ENCODE peak calls at places on chromosomes 12 and 14, in ten cellular contexts. P is ovary, A is K562, U is body of pancreas, X is IMR-90, G is stomach, V is adrenal gland, Y is esophagus squamous epithelium, M is sigmoid colon, L is prostate gland. Z is an unnamed sample.

GRCh38 chr12:24496755-24497154 is 452.1 kb downstream of the BCAT1 start:
- DNase-seq in P (no peak), A (no peak), U (no peak), X (peak; percentile 80), G (no peak), V (no peak), Y (no peak), M (no peak), L (no peak), Z (no peak)

GRCh38 chr12:26648584-26648983 is 184.4 kb downstream of the ITPR2 start:
- DNase-seq in P (no peak), A (no peak), U (no peak), X (peak; percentile 95), G (no peak), V (no peak), Y (no peak), M (no peak), L (no peak), Z (no peak)

GRCh38 chr14:91127411-91127810 is 13.5 kb downstream of the DGLUCY start:
- DNase-seq in P (no peak), A (no peak), U (peak; percentile 70), X (no peak), G (peak; percentile 90), V (peak; percentile 43), Y (no peak), M (no peak), L (peak; percentile 85), Z (no peak)

GRCh38 chr12:65535951-65536350 is 257.5 kb downstream of the MSRB3 start:
- DNase-seq in P (no peak), A (no peak), U (no peak), X (peak; percentile 42), G (no peak), V (no peak), Y (no peak), M (no peak), L (no peak), Z (no peak)

GRCh38 chr12:75623631-75624118 is 112.3 kb upstream of the KRR1 start:
- DNase-seq in P (no peak), A (peak; percentile 24), U (no peak), X (peak; percentile 33), G (no peak), V (no peak), Y (no peak), M (no peak), L (no peak), Z (no peak)

GRCh38 chr12:3168775-3169221 is 91.6 kb downstream of the TSPAN9 start:
- DNase-seq in P (no peak), A (peak; percentile 21), U (no peak), X (peak; percentile 99), G (no peak), V (no peak), Y (no peak), M (no peak), L (peak; percentile 77), Z (no peak)

GRCh38 chr14:58864751-58865519 is 227.2 kb downstream of the DACT1 start:
- DNase-seq in P (no peak), A (no peak), U (no peak), X (peak; percentile 82), G (no peak), V (no peak), Y (no peak), M (no peak), L (no peak), Z (no peak)

GRCh38 chr12:111027431-111027830 is 107.1 kb upstream of the MYL2 start:
- DNase-seq in P (no peak), A (no peak), U (no peak), X (no peak), G (no peak), V (no peak), Y (no peak), M (no peak), L (no peak), Z (no peak)

GRCh38 chr12:4380332-4380731 is 820 bp upstream of the FGF23 start:
- DNase-seq in P (no peak), A (no peak), U (no peak), X (no peak), G (no peak), V (no peak), Y (no peak), M (no peak), L (no peak), Z (no peak)

GRCh38 chr12:53345486-53346195 is 9.5 kb upstream of the SP7 start:
- DNase-seq in P (peak; percentile 57), A (no peak), U (peak; percentile 34), X (no peak), G (peak; percentile 30), V (no peak), Y (no peak), M (peak; percentile 77), L (no peak), Z (no peak)

GRCh38 chr14:90548455-90548854 is 151.6 kb downstream of the CALM1 start:
- DNase-seq in P (no peak), A (no peak), U (no peak), X (no peak), G (no peak), V (no peak), Y (no peak), M (no peak), L (no peak), Z (no peak)

GRCh38 chr14:104702106-104702505 is 12.7 kb downstream of the INF2 start:
- DNase-seq in P (no peak), A (no peak), U (no peak), X (no peak), G (no peak), V (no peak), Y (no peak), M (no peak), L (no peak), Z (no peak)

DNA sequence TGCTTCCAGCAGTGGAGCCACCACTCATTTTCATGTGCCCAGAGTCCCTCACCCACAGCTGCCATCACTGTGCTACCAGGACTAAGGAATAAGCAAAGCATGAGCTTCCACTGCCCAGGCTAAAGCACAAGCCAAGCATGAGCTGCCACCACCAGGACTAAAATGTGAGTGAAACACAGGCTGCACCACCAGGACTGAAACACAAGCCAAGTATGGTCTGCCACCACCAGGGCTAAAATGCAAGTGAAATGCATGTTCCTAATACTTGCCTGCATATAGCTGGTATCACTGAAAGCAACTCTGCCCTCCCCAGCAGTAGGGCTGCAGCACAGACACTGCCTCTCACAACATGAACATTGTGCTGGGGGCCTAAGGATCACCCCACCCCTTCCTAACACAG is 30.0 kb downstream of the CEP83 start:
- DNase-seq in P (no peak), A (no peak), U (no peak), X (no peak), G (no peak), V (no peak), Y (no peak), M (no peak), L (no peak), Z (no peak)
- TF ChIP-seq CTCF in P (no peak), A (no peak), U (no peak), X (no peak), G (no peak), V (no peak), Y (no peak), M (no peak), L (no peak), Z (no peak)

DNA sequence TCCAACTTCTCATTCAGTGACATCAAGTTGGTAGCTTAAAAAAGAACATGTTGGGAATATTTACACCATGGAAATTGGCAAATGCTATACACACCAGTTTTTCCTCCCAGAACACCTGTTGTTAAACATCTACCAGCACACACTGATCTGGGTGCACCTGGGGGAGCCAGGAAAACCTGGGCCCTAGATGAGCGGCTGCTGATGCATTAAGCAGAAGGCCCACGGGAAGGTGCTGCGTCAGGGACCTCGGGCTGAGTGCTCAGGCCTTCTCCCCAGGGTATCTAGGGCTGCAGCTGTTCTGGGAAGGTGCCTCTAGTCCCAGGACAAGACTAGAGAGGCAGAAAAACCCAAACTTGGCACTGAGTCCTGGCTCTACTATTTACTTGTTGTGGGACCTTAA is 2.8 kb upstream of the NGB start:
- DNase-seq in P (no peak), A (no peak), U (no peak), X (no peak), G (no peak), V (no peak), Y (no peak), M (no peak), L (no peak), Z (no peak)
- H3K4me1 ChIP-seq in P (no peaks in the 10 kb centered on the region), A (no peaks in the 10 kb centered on the region), U (peaks cover 22% of the 10 kb centered on the region), X (no peaks in the 10 kb centered on the region), G (peaks cover 11% of the 10 kb centered on the region), V (no peaks in the 10 kb centered on the region), Y (peaks cover 5% of the 10 kb centered on the region), M (no peaks in the 10 kb centered on the region), L (no peaks in the 10 kb centered on the region), Z (no peaks in the 10 kb centered on the region)

DNA sequence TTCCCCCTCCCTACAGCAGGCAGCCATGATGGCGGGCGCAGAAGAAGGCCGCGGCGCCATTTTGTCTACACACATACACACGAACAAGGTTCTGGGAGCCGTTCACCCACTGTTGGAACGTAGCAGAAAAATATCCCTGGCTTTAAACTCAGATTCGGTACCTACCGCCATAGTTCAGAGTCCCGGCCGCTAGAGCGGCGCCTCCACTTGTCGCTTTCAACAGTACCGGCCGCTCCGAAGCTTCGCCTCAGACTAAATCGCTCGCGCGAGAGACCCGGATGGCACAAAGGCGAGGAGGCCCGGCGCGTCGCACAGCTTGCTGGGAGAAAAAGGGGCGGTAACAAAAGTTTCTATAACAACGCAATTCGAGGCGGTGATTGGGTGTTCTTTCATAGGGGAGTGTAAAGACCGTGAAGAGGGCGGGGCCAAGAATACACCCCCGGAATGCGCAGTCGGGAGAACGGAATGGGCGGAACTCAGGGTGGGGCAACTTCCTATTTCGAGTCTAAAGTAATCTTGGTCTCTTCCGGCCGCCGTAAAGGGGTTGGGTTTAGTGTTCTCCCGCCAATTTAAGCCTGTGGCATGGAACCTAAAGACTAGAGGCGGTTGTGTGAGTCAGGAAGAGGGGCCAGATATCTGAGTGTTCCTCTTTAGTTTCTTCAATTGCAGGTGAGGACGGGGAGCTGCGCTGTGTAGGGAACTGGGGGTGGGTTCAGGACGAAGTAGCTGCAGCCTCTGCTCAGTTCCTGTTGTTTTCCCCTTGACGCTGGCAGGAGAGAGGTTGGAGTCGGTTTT is at the start of the genes KNTC1 and RSRC2:
- DNase-seq in P (peak; percentile 95), A (peak; percentile 100), U (peak; percentile 99), X (peak; percentile 100), G (peak; percentile 99), V (peak; percentile 99), Y (peak; percentile 97), M (peak; percentile 99), L (peak; percentile 99), Z (peak; percentile 98)
- TF ChIP-seq POLR2A in P (peak; percentile 97), A (peak; percentile 99), U (peak; percentile 99), X (peak; percentile 99), G (peak; percentile 95), V (peak; percentile 99), Y (no peak), M (peak; percentile 97), L (peak; percentile 94), Z (peak; percentile 94)

DNA sequence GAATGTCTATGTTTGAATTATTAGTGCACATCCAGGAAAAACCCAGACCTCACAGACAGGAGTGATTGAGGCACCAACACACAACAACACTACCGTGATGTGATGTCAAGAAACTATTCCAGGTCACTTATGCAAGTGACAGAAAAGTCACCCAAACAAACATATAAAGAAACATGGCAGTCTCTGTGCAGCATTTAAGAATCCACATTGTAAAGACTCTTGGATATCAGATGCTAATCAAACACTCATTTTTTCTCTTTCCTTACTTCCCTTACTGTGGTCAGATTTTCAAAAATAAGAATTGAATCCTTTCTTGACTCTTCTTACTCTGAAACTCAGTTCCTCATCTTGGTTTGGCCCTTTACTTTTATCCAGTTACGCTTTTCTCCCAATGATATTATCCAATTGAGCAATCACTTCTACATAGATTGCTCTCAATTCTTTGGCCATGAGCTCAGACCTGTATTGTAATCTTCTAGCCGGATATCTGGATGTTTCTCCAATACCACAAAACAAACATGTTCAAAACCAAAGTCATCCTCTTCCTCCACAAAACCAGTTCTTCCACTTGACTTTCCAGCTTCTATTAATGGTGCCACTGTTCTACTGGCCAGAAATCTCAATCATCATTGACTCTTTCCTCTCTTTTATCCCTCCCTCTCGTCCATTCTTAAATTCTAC is 115.4 kb downstream of the DUSP6 start:
- DNase-seq in P (no peak), A (no peak), U (no peak), X (peak; percentile 82), G (no peak), V (no peak), Y (no peak), M (no peak), L (peak; percentile 62), Z (no peak)
- TF ChIP-seq CTCF in P (no peak), A (no peak), U (no peak), X (no peak), G (no peak), V (no peak), Y (no peak), M (no peak), L (no peak), Z (no peak)

Z was measured in tibial nerve.